ENCODE peak calls at places on chromosomes 4 and X, in ten cellular contexts. X is bronchial epithelial cell, D is hepatocyte, Q is PC-3, U is cardiac fibroblast, T is ascending aorta, S is B cell, L is GM13977, K is lung, P is cardiac muscle cell. Z is an unnamed sample.

GRCh38 chr4:34932591-34932990 is 1311.7 kb downstream of the ARAP2 start:
- DNase-seq in X (peak; percentile 98), D (no peak), Q (peak; percentile 82), U (no peak), T (no peak), S (no peak), L (no peak), K (no peak), P (no peak), Z (no peak)

GRCh38 chrX:35726176-35726575 is 72.0 kb upstream of the MAGEB16 start:
- DNase-seq in X (peak; percentile 24), D (no peak), Q (peak; percentile 34), U (peak; percentile 22), T (no peak), S (no peak), L (no peak), K (no peak), P (peak; percentile 12), Z (no peak)

GRCh38 chrX:130120321-130120731 is 10.0 kb upstream of the ELF4 start:
- DNase-seq in X (no peak), D (peak; percentile 53), Q (no peak), U (no peak), T (no peak), S (no peak), L (peak; percentile 60), K (no peak), P (peak; percentile 35), Z (peak; percentile 71)

GRCh38 chr4:129092636-129093172 is 635 bp downstream of the SCLT1 start:
- DNase-seq in X (peak; percentile 34), D (peak; percentile 17), Q (peak; percentile 7), U (peak; percentile 33), T (no peak), S (no peak), L (no peak), K (no peak), P (peak; percentile 19), Z (no peak)

GRCh38 chr4:74109116-74109791 is 10.3 kb upstream of the CXCL2 start:
- DNase-seq in X (peak; percentile 100), D (peak; percentile 70), Q (peak; percentile 99), U (peak; percentile 97), T (no peak), S (no peak), L (no peak), K (peak; percentile 71), P (peak; percentile 20), Z (no peak)

GRCh38 chr4:188658958-188659522 is 519.8 kb downstream of the TRIML1 start:
- DNase-seq in X (no peak), D (no peak), Q (no peak), U (no peak), T (no peak), S (no peak), L (no peak), K (no peak), P (no peak), Z (no peak)

GRCh38 chr4:127997534-127998388 is 32.6 kb downstream of the ABHD18 start:
- DNase-seq in X (peak; percentile 60), D (no peak), Q (peak; percentile 69), U (peak; percentile 59), T (no peak), S (peak; percentile 42), L (peak; percentile 59), K (no peak), P (peak; percentile 14), Z (peak; percentile 60)

GRCh38 chr4:99447079-99447478 is 11.9 kb upstream of the ADH7 start:
- DNase-seq in X (peak; percentile 91), D (peak; percentile 13), Q (peak; percentile 65), U (peak; percentile 70), T (no peak), S (no peak), L (no peak), K (no peak), P (no peak), Z (no peak)

GRCh38 chr4:112093636-112094202 is 51.5 kb upstream of the FAM241A start:
- DNase-seq in X (no peak), D (no peak), Q (no peak), U (no peak), T (no peak), S (no peak), L (no peak), K (no peak), P (no peak), Z (no peak)

GRCh38 chr4:2797545-2798305 is 4.8 kb downstream of the SH3BP2 start:
- DNase-seq in X (no peak), D (no peak), Q (no peak), U (no peak), T (no peak), S (peak; percentile 51), L (no peak), K (no peak), P (no peak), Z (no peak)

GRCh38 chr4:101346312-101346561 is 1.1 kb downstream of the PPP3CA start:
- DNase-seq in X (no peak), D (no peak), Q (no peak), U (no peak), T (no peak), S (peak; percentile 74), L (peak; percentile 65), K (no peak), P (no peak), Z (peak; percentile 52)

GRCh38 chr4:101346562-101347266 is 612 bp downstream of the PPP3CA start:
- DNase-seq in X (peak; percentile 21), D (peak; percentile 77), Q (peak; percentile 23), U (peak; percentile 79), T (peak; percentile 10), S (peak; percentile 67), L (peak; percentile 58), K (peak; percentile 60), P (peak; percentile 75), Z (peak; percentile 51)

GRCh38 chr4:101347267-101347556 is at the start of gene PPP3CA:
- DNase-seq in X (no peak), D (no peak), Q (no peak), U (no peak), T (no peak), S (no peak), L (peak; percentile 73), K (no peak), P (peak; percentile 81), Z (no peak)

GRCh38 chr4:101348367-101348827 is 1.1 kb upstream of the PPP3CA start:
- DNase-seq in X (no peak), D (no peak), Q (peak; percentile 31), U (no peak), T (no peak), S (no peak), L (no peak), K (no peak), P (no peak), Z (no peak)

GRCh38 chr4:101347557-101348366 is 436 bp upstream of the PPP3CA start:
- DNase-seq in X (peak; percentile 87), D (peak; percentile 98), Q (peak; percentile 91), U (peak; percentile 99), T (peak; percentile 93), S (peak; percentile 99), L (peak; percentile 99), K (peak; percentile 100), P (peak; percentile 98), Z (peak; percentile 99)
- TF ChIP-seq CTCF in X (peak; percentile 8), D (peak; percentile 18), Q (no peak), U (peak; percentile 7), T (peak; percentile 13), S (no peak), L (no peak), K (no peak), P (peak; percentile 23), Z (no peak)

GRCh38 chrX:3169421-3169820 is 128.2 kb downstream of the ARSF start:
- DNase-seq in X (no peak), D (no peak), Q (no peak), U (no peak), T (no peak), S (no peak), L (no peak), K (no peak), P (no peak), Z (no peak)
- TF ChIP-seq CTCF in X (no peak), D (no peak), Q (no peak), U (no peak), T (no peak), S (no peak), L (no peak), K (no peak), P (no peak), Z (no peak)

GRCh38 chrX:107738272-107738671 is 37.3 kb downstream of the TSC22D3 start:
- DNase-seq in X (no peak), D (no peak), Q (no peak), U (no peak), T (no peak), S (no peak), L (no peak), K (no peak), P (no peak), Z (no peak)

GRCh38 chrX:107741318-107741813 is 34.2 kb downstream of the TSC22D3 start:
- DNase-seq in X (no peak), D (no peak), Q (no peak), U (no peak), T (no peak), S (no peak), L (no peak), K (no peak), P (no peak), Z (no peak)

GRCh38 chrX:107738768-107739167 is 36.8 kb downstream of the TSC22D3 start:
- DNase-seq in X (no peak), D (no peak), Q (no peak), U (no peak), T (no peak), S (no peak), L (no peak), K (no peak), P (no peak), Z (no peak)

GRCh38 chrX:107736781-107737531 is 38.6 kb downstream of the TSC22D3 start:
- DNase-seq in X (no peak), D (no peak), Q (peak; percentile 32), U (peak; percentile 27), T (no peak), S (no peak), L (no peak), K (no peak), P (peak; percentile 60), Z (no peak)

GRCh38 chrX:107739541-107739940 is 36.0 kb downstream of the TSC22D3 start:
- DNase-seq in X (no peak), D (no peak), Q (no peak), U (no peak), T (no peak), S (no peak), L (no peak), K (no peak), P (no peak), Z (no peak)
- TF ChIP-seq CTCF in X (no peak), D (no peak), Q (no peak), U (no peak), T (no peak), S (no peak), L (no peak), K (no peak), P (no peak), Z (no peak)

DNA sequence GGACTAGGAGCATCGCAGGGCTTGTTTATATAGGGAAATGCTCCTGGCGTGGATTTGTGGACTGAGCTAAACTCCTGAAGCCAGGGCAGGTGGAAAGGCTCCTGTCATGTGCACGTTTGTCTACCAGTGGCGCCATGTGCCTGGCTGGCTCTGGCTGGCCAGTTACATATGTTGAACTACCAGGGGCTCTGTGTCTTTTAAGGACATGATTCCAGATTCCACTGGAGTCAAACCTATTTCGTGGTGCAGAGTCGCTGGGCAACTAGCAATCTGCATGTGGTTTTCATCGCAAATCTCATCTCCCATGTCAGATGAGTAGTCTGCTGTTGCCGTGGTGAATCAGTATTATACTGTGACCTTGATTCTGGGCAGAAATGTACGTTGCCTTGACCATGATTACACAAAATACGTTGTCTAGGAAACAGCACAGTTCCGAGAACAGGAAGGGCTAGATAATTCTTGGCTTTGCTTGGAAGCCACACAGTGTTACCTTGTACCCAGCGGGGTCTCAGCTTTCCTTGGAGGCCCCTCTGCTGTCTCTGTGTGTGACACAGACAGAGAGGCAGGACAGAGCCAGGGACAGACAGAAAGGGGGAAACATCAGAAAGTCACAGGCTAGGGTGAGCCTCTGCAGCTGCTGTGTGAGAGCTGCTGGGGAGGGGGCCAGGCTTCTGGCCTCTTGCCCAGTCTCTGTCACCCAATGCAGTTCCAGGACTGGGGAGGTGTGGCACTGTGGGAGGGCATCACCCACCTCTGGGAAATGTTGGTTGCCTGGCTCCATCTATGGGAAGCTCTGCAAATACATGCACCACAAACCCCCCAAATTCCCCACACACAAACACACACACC is 19.2 kb downstream of the PNMA6E start:
- DNase-seq in X (no peak), D (peak; percentile 75), Q (no peak), U (peak; percentile 96), T (no peak), S (no peak), L (no peak), K (no peak), P (peak; percentile 78), Z (no peak)
- TF ChIP-seq CTCF in X (no peak), D (peak; percentile 18), Q (no peak), U (peak; percentile 2), T (no peak), S (no peak), L (peak; percentile 21), K (no peak), P (peak; percentile 30), Z (peak; percentile 12)

Z was measured in GM13976.